ENCODE peak calls at places on chromosomes 3 and 15, in four cellular contexts. I is GM12878, B is K562, Y is H1. U is an unnamed sample.

GRCh38 chr3:196322-197153 is at the start of gene CHL1:
- DNase-seq in Y (peak; percentile 77), I (no peak), B (no peak), U (no peak)

GRCh38 chr3:49745986-49746385 is 22.2 kb upstream of the GMPPB start:
- DNase-seq in Y (no peak), B (no peak), I (no peak), U (no peak)

GRCh38 chr3:125151916-125152315 is 60.6 kb downstream of the SLC12A8 start:
- DNase-seq in Y (no peak), I (no peak), B (no peak), U (no peak)

GRCh38 chr3:150495563-150496168 is 50.6 kb downstream of the SERP1 start:
- DNase-seq in B (peak; percentile 44), I (no peak), Y (no peak), U (peak; percentile 35)

GRCh38 chr3:49017646-49017977 is 768 bp downstream of the DALRD3 start:
- DNase-seq in Y (peak; percentile 61), I (no peak), B (peak; percentile 37), U (no peak)

GRCh38 chr3:58526124-58526957 is 10.6 kb downstream of the ACOX2 start:
- DNase-seq in I (no peak), Y (no peak), B (no peak), U (peak; percentile 88)

GRCh38 chr15:88834211-88834812 is 31.1 kb downstream of the ACAN start:
- DNase-seq in I (no peak), Y (peak; percentile 92), B (peak; percentile 55), U (peak; percentile 22)

GRCh38 chr3:49805884-49806701 is 3.0 kb downstream of the INKA1 start:
- DNase-seq in B (peak; percentile 67), Y (no peak), I (no peak), U (no peak)

GRCh38 chr3:27729748-27730611 is 7.9 kb upstream of the EOMES start:
- DNase-seq in I (no peak), B (no peak), Y (peak; percentile 70), U (no peak)

GRCh38 chr15:56174649-56175048 is 69.0 kb downstream of the RFX7 start:
- DNase-seq in I (no peak), B (no peak), Y (no peak), U (no peak)

GRCh38 chr3:74445541-74445940 is 168.9 kb downstream of the CNTN3 start:
- DNase-seq in I (no peak), Y (no peak), B (no peak), U (no peak)

GRCh38 chr15:80530737-80531365 is 126.7 kb downstream of the ARNT2 start:
- DNase-seq in B (no peak), Y (no peak), I (no peak), U (no peak)

GRCh38 chr15:25091421-25092158 is 136.8 kb downstream of the SNRPN start:
- DNase-seq in I (no peak), B (no peak), Y (peak; percentile 22), U (no peak)

GRCh38 chr3:49353022-49353421 is 5.1 kb downstream of the GPX1 start:
- DNase-seq in B (no peak), I (no peak), Y (no peak), U (no peak)

GRCh38 chr3:71486831-71487230 is 96.7 kb downstream of the FOXP1 start:
- DNase-seq in I (no peak), Y (no peak), B (no peak), U (no peak)

GRCh38 chr3:183281126-183281797 is 28.2 kb downstream of the B3GNT5 start:
- DNase-seq in B (no peak), I (no peak), Y (no peak), U (no peak)

GRCh38 chr15:28125673-28126651 is 26.8 kb upstream of the OCA2 start:
- DNase-seq in I (no peak), B (peak; percentile 41), Y (no peak), U (peak; percentile 33)

GRCh38 chr3:192237992-192238608 is 489.2 kb downstream of the FGF12 start:
- DNase-seq in I (no peak), Y (peak; percentile 60), B (no peak), U (no peak)

GRCh38 chr3:51813539-51813938 is 34.5 kb upstream of the IQCF6 start:
- DNase-seq in Y (no peak), B (no peak), I (no peak), U (no peak)

GRCh38 chr15:52143862-52144261 is 31.3 kb upstream of the BCL2L10 start:
- DNase-seq in I (no peak), B (peak; percentile 23), Y (no peak), U (no peak)

GRCh38 chr15:92878593-92879053 is 21.5 kb upstream of the CHD2 start:
- DNase-seq in Y (no peak), I (no peak), B (peak; percentile 74), U (no peak)

GRCh38 chr15:77016321-77016695 is 21.4 kb downstream of the PSTPIP1 start:
- DNase-seq in Y (no peak), B (no peak), I (no peak), U (no peak)

GRCh38 chr3:143090966-143091365 is 28.6 kb upstream of the CHST2 start:
- DNase-seq in Y (no peak), I (no peak), B (no peak), U (no peak)

GRCh38 chr3:40299721-40300335 is 9.7 kb upstream of the EIF1B start:
- DNase-seq in B (peak; percentile 47), Y (no peak), I (no peak), U (no peak)

GRCh38 chr15:81259791-81260190 is 63.1 kb downstream of the IL16 start:
- DNase-seq in Y (no peak), I (no peak), B (no peak), U (no peak)

GRCh38 chr3:164572436-164572835 is 505.9 kb downstream of the SI start:
- DNase-seq in Y (no peak), I (no peak), B (no peak), U (no peak)

GRCh38 chr15:44096596-44096995 is 98.5 kb downstream of the FRMD5 start:
- DNase-seq in B (no peak), Y (no peak), I (no peak), U (no peak)

DNA sequence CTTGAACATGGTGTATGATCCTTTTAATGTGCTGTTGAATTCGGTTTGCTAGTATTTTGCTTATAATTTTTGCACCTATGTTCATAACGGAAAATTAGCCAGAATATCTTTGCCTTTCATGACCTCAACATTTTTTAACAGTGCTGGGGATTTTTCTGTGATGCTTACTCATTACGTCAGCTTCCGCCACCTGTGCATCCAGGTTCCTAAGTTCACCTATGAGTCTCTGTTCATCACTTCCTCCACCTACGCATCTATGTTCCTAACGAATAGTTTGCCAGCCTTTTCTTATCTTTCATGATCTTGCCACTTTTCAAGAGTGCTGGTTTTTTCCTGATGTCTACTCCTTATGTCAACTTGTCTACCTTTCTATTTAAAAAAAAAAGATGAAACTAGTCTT is 16.5 kb downstream of the AADACL2 start:
- DNase-seq in B (no peak), Y (no peak), I (no peak), U (no peak)
- TF ChIP-seq EGR1 in B (no peak), Y (no peak), I (no peak), U (no peak)

GRCh38 chr3:38314767-38315487 is 31.7 kb upstream of the XYLB start:
- DNase-seq in Y (peak; percentile 41), B (no peak), I (no peak), U (no peak)
- TF ChIP-seq MAX in Y (no peak), B (no peak), I (no peak), U (no peak)

GRCh38 chr3:187456268-187456667 is 88.1 kb downstream of the RTP4 start:
- DNase-seq in I (no peak), B (no peak), Y (no peak), U (no peak)
- TF ChIP-seq YY1 in I (no peak), B (no peak), Y (no peak), U (no peak)

GRCh38 chr15:34336947-34337556 is 529 bp downstream of the SLC12A6 start:
- DNase-seq in I (no peak), Y (no peak), B (no peak), U (no peak)
- TF ChIP-seq EGR1 in I (no peak), Y (no peak), B (no peak), U (no peak)

DNA sequence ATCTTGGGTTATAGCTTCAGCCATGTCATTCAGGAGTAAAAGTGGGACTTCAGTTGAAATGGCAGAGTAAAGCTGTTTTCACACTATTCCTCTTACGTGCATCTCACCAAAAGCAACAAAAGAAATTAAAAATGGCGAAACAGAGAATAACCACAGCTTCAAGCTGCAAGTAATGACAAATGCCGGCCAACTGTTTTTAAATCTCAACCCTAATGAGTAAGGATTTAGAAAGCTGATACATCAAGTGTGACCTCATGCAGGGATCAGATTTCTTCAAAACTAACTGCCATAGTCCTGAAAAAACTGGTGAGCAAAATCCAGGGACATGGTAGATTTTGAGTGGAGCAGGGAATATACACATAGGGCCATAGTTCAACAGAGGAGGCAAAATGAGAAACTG is 84.7 kb downstream of the COL6A6 start:
- DNase-seq in B (no peak), I (no peak), Y (no peak), U (no peak)
- TF ChIP-seq MAX in B (no peak), I (no peak), Y (no peak), U (no peak)

GRCh38 chr3:14602804-14603644 is 48.5 kb upstream of the CCDC174 start:
- DNase-seq in B (no peak), I (no peak), Y (no peak), U (no peak)

GRCh38 chr3:14605744-14606143 is 45.8 kb upstream of the CCDC174 start:
- DNase-seq in Y (no peak), I (no peak), B (no peak), U (no peak)

GRCh38 chr3:14602006-14602803 is 49.4 kb upstream of the CCDC174 start:
- DNase-seq in B (peak; percentile 31), Y (peak; percentile 67), I (no peak), U (no peak)

GRCh38 chr3:14606663-14607339 is 44.8 kb upstream of the CCDC174 start:
- DNase-seq in Y (no peak), B (no peak), I (no peak), U (no peak)

DNA sequence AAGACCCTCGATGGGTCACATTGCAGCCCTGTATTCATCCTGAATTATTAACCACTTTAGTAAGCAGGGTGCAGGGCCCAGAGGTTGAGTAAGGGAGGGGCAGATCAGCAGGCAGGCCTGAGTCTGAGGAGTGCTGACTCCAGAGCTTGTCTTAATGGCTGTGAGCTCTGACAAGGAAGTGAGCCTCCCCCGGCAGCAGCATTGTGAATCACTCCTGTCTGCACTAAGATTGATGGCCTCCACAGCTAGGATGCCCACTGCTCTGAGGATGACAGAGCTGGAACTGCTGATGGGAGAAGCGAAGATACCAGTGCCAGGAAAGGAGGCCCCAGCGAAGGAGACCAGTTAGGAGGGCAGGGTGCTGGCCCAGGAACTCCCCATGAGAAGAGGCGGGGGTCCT is 46.5 kb upstream of the CCDC174 start:
- DNase-seq in Y (no peak), I (no peak), B (no peak), U (no peak)
- TF ChIP-seq YY1 in Y (no peak), I (no peak), B (no peak), U (no peak)

DNA sequence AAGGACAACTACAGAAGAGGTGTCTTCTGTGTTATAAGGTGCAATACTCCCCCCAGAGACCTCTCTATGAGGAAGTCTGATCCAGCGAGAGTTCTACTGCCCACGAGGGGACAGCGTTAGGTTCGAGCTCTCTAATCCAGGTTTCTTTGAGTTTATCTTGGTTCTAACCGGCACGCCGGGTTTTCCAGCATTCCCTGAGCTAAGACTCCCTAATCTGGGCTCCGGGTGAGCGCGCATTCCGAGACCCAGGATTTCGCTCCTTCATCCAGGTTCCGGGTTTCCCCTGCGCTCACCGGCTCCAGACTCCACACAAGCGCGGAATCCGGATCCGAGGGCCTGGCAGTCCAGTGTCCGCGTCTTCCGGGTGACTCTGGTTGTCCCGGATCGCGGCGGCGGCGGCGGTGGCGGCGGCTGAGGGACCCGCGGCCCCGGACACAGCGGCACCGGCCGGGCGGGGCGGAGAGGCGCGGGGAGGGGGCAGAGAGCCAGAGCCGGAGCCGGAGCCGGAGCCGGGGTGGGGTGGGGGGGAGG is at the start of gene ZNF609:
- DNase-seq in B (peak; percentile 95), I (no peak), Y (peak; percentile 100), U (peak; percentile 95)
- TF ChIP-seq EGR1 in B (no peak), I (peak; percentile 57), Y (peak; percentile 96), U (no peak)

U was measured in HCT116.